ENCODE peak calls at places on chromosomes 16 and 17, in five cellular contexts. X is GM06990, J is progenitor cell of endocrine pancreas, W is left ventricle myocardium inferior, O is body of pancreas. I is an unnamed sample.

GRCh38 chr16:52398021-52398420 is 148.9 kb downstream of the TOX3 start:
- DNase-seq in X (no peak), J (no peak), W (no peak), O (no peak), I (no peak)

GRCh38 chr17:16568541-16569357 is at the start of gene ZNF287:
- DNase-seq in X (peak; percentile 93), J (peak; percentile 85), W (peak; percentile 96), O (peak; percentile 97), I (peak; percentile 89)

GRCh38 chr16:70151391-70151790 is 22.2 kb upstream of the CLEC18C start:
- DNase-seq in X (no peak), J (no peak), W (no peak), O (no peak), I (no peak)

GRCh38 chr17:77437017-77437416 is 296.2 kb downstream of the SEC14L1 start:
- DNase-seq in X (no peak), J (no peak), W (peak; percentile 70), O (peak; percentile 63), I (no peak)

GRCh38 chr17:35849469-35850348 is 19.0 kb downstream of the HEATR9 start:
- DNase-seq in X (peak; percentile 12), J (peak; percentile 35), W (no peak), O (peak; percentile 55), I (no peak)

GRCh38 chr17:7327056-7327455 is 2.1 kb downstream of the NEURL4 start:
- DNase-seq in X (no peak), J (no peak), W (no peak), O (no peak), I (no peak)

GRCh38 chr17:42467889-42468288 is 9.2 kb downstream of the ATP6V0A1 start:
- DNase-seq in X (no peak), J (no peak), W (no peak), O (peak; percentile 59), I (no peak)

GRCh38 chr17:52790359-52790955 is 631.9 kb upstream of the CA10 start:
- DNase-seq in X (no peak), J (no peak), W (no peak), O (no peak), I (no peak)

GRCh38 chr17:10172241-10172741 is 26.1 kb downstream of the GAS7 start:
- DNase-seq in X (no peak), J (no peak), W (no peak), O (peak; percentile 43), I (peak; percentile 25)

GRCh38 chr17:31740611-31741082 is 118.4 kb downstream of the COPRS start:
- DNase-seq in X (no peak), J (no peak), W (no peak), O (no peak), I (no peak)

GRCh38 chr16:88505405-88506082 is 52.5 kb downstream of the ZFPM1 start:
- DNase-seq in X (peak; percentile 61), J (no peak), W (no peak), O (peak; percentile 92), I (no peak)

GRCh38 chr16:17397499-17397891 is 73.3 kb downstream of the XYLT1 start:
- DNase-seq in X (no peak), J (no peak), W (no peak), O (peak; percentile 77), I (no peak)

GRCh38 chr17:75771334-75772281 is 6.6 kb upstream of the GALK1 start:
- DNase-seq in X (no peak), J (no peak), W (no peak), O (no peak), I (no peak)

GRCh38 chr16:54165174-54165911 is 121.2 kb downstream of the IRX3 start:
- DNase-seq in X (no peak), J (no peak), W (no peak), O (no peak), I (no peak)

GRCh38 chr17:47810200-47810821 is 11.3 kb downstream of the OSBPL7 start:
- DNase-seq in X (no peak), J (peak; percentile 42), W (no peak), O (peak; percentile 94), I (no peak)

GRCh38 chr17:77145635-77146632 is 5.2 kb downstream of the SEC14L1 start:
- DNase-seq in X (peak; percentile 72), J (no peak), W (peak; percentile 60), O (peak; percentile 88), I (no peak)

GRCh38 chr16:11402745-11403533 is 57.7 kb downstream of the RMI2 start:
- DNase-seq in X (no peak), J (no peak), W (no peak), O (no peak), I (no peak)

GRCh38 chr17:4576729-4577322 is 7.5 kb upstream of the SMTNL2 start:
- DNase-seq in X (no peak), J (peak; percentile 55), W (no peak), O (no peak), I (no peak)

GRCh38 chr17:64920419-64921172 is 1.3 kb upstream of the LRRC37A3 start:
- DNase-seq in X (no peak), J (no peak), W (no peak), O (no peak), I (no peak)

GRCh38 chr16:84072014-84072413 is 29.4 kb upstream of the SLC38A8 start:
- DNase-seq in X (no peak), J (no peak), W (no peak), O (no peak), I (no peak)

GRCh38 chr17:5526821-5527598 is 40.6 kb downstream of the MIS12 start:
- DNase-seq in X (no peak), J (no peak), W (peak; percentile 67), O (peak; percentile 45), I (no peak)

GRCh38 chr16:47574091-47575054 is 113.2 kb downstream of the PHKB start:
- DNase-seq in X (peak; percentile 12), J (no peak), W (no peak), O (no peak), I (no peak)

GRCh38 chr17:64500487-64500859 is 3.6 kb upstream of the POLG2 start:
- DNase-seq in X (no peak), J (no peak), W (no peak), O (no peak), I (no peak)

GRCh38 chr17:68349157-68349556 is 57.9 kb downstream of the ARSG start:
- DNase-seq in X (peak; percentile 32), J (no peak), W (no peak), O (no peak), I (no peak)

GRCh38 chr17:68353121-68353521 is 61.8 kb downstream of the ARSG start:
- DNase-seq in X (no peak), J (no peak), W (no peak), O (no peak), I (no peak)

GRCh38 chr17:68355093-68355492 is 63.8 kb downstream of the ARSG start:
- DNase-seq in X (no peak), J (no peak), W (no peak), O (no peak), I (no peak)

GRCh38 chr17:68352041-68352440 is 60.7 kb downstream of the ARSG start:
- DNase-seq in X (no peak), J (no peak), W (no peak), O (no peak), I (no peak)

DNA sequence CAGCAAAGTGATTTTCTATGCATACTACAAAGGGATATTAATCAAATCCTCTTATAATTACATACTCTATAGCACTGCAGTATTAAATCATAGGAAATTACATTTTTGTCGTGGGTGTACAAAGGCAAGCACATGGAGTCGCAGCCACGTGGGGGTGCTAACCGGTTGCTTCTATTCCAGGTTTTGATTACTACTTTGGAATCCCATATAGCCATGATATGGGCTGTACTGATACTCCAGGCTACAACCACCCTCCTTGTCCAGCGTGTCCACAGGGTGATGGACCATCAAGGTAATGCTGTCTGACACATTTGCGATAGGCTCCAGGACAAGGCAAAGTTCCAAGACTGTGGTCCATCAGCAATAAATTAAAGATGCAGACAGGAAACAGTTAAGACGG is 60.1 kb downstream of the ARSG start:
- DNase-seq in X (no peak), J (no peak), W (peak; percentile 30), O (no peak), I (no peak)
- TF ChIP-seq CTCF in X (no peak), J (no peak), W (peak; percentile 58), O (peak; percentile 30), I (no peak)

GRCh38 chr17:2174048-2174447 is 119.1 kb downstream of the HIC1 start:
- DNase-seq in X (no peak), J (no peak), W (no peak), O (no peak), I (no peak)

GRCh38 chr17:2172447-2172938 is 117.6 kb downstream of the HIC1 start:
- DNase-seq in X (no peak), J (no peak), W (peak; percentile 49), O (peak; percentile 58), I (no peak)

GRCh38 chr17:2171725-2172446 is 117.0 kb downstream of the HIC1 start:
- DNase-seq in X (no peak), J (no peak), W (peak; percentile 84), O (peak; percentile 90), I (no peak)

GRCh38 chr17:2173005-2173404 is 118.1 kb downstream of the HIC1 start:
- DNase-seq in X (no peak), J (no peak), W (no peak), O (no peak), I (no peak)

GRCh38 chr17:2170023-2170422 is 115.1 kb downstream of the HIC1 start:
- DNase-seq in X (no peak), J (no peak), W (no peak), O (no peak), I (peak; percentile 20)
- TF ChIP-seq CTCF in X (peak; percentile 76), J (peak; percentile 13), W (no peak), O (no peak), I (no peak)

GRCh38 chr17:45783593-45784292 is 377 bp upstream of the CRHR1 start:
- DNase-seq in X (no peak), J (peak; percentile 22), W (peak; percentile 20), O (no peak), I (no peak)

GRCh38 chr17:45780921-45781320 is 3.2 kb upstream of the CRHR1 start:
- DNase-seq in X (no peak), J (no peak), W (no peak), O (no peak), I (no peak)

GRCh38 chr17:45784583-45785372 is 658 bp downstream of the CRHR1 start:
- DNase-seq in X (no peak), J (peak; percentile 48), W (peak; percentile 17), O (peak; percentile 25), I (peak; percentile 30)

GRCh38 chr17:45784293-45784582 is at the start of gene CRHR1:
- DNase-seq in X (no peak), J (no peak), W (no peak), O (no peak), I (no peak)

GRCh38 chr17:45782889-45783592 is 1.1 kb upstream of the CRHR1 start:
- DNase-seq in X (no peak), J (peak; percentile 61), W (no peak), O (no peak), I (no peak)
- TF ChIP-seq CTCF in X (peak; percentile 10), J (peak; percentile 83), W (peak; percentile 53), O (peak; percentile 16), I (no peak)

DNA sequence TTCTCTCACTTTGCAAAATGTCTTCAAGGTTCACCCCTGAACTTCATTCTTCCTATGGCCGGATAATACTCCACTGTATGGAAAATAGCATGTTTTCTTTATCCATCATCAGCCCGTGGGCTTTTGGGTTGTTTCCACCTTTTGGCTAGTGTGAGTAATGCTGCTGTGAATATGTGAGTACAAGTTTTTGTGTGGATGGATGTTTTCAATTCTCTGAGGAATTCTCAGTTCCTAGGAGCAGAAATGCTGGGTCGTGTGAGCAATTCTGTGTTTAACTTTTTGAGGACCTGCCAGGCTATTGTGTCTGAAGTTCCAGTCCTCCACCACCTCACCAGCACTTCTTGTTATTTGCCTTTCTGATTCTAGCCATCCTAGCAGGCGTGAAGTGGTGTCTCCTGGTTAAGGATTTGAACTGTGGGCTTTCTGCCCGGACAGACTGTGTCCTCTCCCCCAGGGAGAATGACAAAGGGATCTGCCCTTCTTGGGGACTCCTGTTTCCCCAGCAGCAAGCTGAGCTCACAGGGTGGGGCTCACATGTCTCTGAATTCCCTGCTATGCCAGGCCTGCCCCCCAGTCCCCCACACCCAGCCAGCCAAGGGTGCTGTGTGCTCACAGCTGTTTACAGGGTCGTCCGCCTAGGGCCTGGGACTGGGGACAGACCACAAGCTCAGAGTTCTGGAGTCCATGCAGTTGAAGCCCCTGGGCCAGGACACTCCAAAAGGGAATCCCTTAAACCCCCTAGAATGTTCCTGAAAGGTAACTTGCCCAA is 92.2 kb upstream of the CIBAR2 start:
- DNase-seq in X (no peak), J (no peak), W (no peak), O (no peak), I (no peak)
- TF ChIP-seq CTCF in X (no peak), J (no peak), W (no peak), O (no peak), I (no peak)